ENCODE peak calls at places on chromosomes 2 and 18, in five cellular contexts. R, M, F, Z and H are unnamed samples.

GRCh38 chr2:85852979-85853498 is 35.8 kb downstream of the ST3GAL5 start:
- DNase-seq in F (no peak), M (no peak), R (peak; percentile 67), Z (peak; percentile 55), H (peak; percentile 88)

GRCh38 chr2:122191331-122191730 is 435.9 kb downstream of the TSN start:
- DNase-seq in R (no peak), M (peak; percentile 2), Z (peak; percentile 24), F (peak; percentile 32), H (no peak)

GRCh38 chr2:33146112-33146511 is 199.4 kb downstream of the LTBP1 start:
- DNase-seq in R (no peak), F (no peak), M (no peak), Z (no peak), H (no peak)

GRCh38 chr2:20571231-20571630 is 79.7 kb downstream of the HS1BP3 start:
- DNase-seq in Z (no peak), M (no peak), F (no peak), R (no peak), H (no peak)

GRCh38 chr2:189628817-189629552 is 32.3 kb upstream of the ASNSD1 start:
- DNase-seq in R (no peak), Z (no peak), M (no peak), F (no peak), H (no peak)

GRCh38 chr2:16767789-16768188 is 102.2 kb upstream of the CYRIA start:
- DNase-seq in M (no peak), R (no peak), F (no peak), Z (no peak), H (no peak)

GRCh38 chr2:161681043-161681442 is 56.8 kb downstream of the SLC4A10 start:
- DNase-seq in M (peak; percentile 57), F (no peak), R (no peak), Z (peak; percentile 38), H (no peak)

GRCh38 chr2:179595284-179595683 is 266.1 kb downstream of the ZNF385B start:
- DNase-seq in F (no peak), Z (no peak), M (no peak), R (no peak), H (no peak)

GRCh38 chr2:74498500-74499268 is 719 bp downstream of the LBX2 start:
- DNase-seq in F (no peak), M (no peak), Z (no peak), R (no peak), H (no peak)

GRCh38 chr2:151410485-151410833 is 757 bp downstream of the RIF1 start:
- DNase-seq in Z (no peak), F (peak; percentile 52), M (no peak), R (peak; percentile 13), H (no peak)

GRCh38 chr2:159094173-159094737 is 125.8 kb downstream of the TANC1 start:
- DNase-seq in F (no peak), R (no peak), Z (peak; percentile 89), M (no peak), H (no peak)

GRCh38 chr2:43327119-43327518 is 100.7 kb upstream of the ZFP36L2 start:
- DNase-seq in R (no peak), F (no peak), Z (no peak), M (no peak), H (no peak)

GRCh38 chr2:39881948-39882347 is 102.9 kb upstream of the THUMPD2 start:
- DNase-seq in R (no peak), F (no peak), M (no peak), Z (no peak), H (no peak)

GRCh38 chr18:44759925-44760342 is 79.2 kb downstream of the SETBP1 start:
- DNase-seq in F (no peak), R (peak; percentile 38), M (no peak), Z (no peak), H (peak; percentile 48)

GRCh38 chr2:61889212-61889956 is 928 bp upstream of the CCT4 start:
- DNase-seq in M (no peak), Z (no peak), R (no peak), F (no peak), H (no peak)

GRCh38 chr2:219525533-219526232 is 11.4 kb downstream of the ASIC4 start:
- DNase-seq in F (no peak), R (no peak), Z (no peak), M (no peak), H (no peak)

GRCh38 chr2:196851068-196851467 is 41.9 kb upstream of the C2orf66 start:
- DNase-seq in F (no peak), Z (no peak), R (no peak), M (no peak), H (no peak)

GRCh38 chr18:39105095-39105494 is 1539.5 kb upstream of the CELF4 start:
- DNase-seq in F (no peak), M (no peak), Z (no peak), R (no peak), H (no peak)

GRCh38 chr2:3827673-3828575 is 124.5 kb downstream of the DCDC2C start:
- DNase-seq in R (no peak), M (no peak), Z (peak; percentile 1), F (no peak), H (no peak)

GRCh38 chr18:1394966-1395365 is 490.3 kb downstream of the ADCYAP1 start:
- DNase-seq in F (no peak), R (no peak), Z (no peak), M (no peak), H (no peak)

GRCh38 chr2:235564884-235565530 is 71.2 kb downstream of the AGAP1 start:
- DNase-seq in Z (no peak), F (no peak), R (no peak), M (no peak), H (no peak)

GRCh38 chr18:48749768-48750167 is 201.0 kb downstream of the SMAD7 start:
- DNase-seq in M (no peak), F (no peak), R (no peak), Z (peak; percentile 85), H (no peak)

GRCh38 chr2:88733155-88733902 is 41.9 kb downstream of the RPIA start:
- DNase-seq in M (no peak), F (no peak), Z (no peak), R (no peak), H (no peak)